ENCODE peak calls at places on chromosomes 16 and 17, in six cellular contexts. Y is activated CD4-positive, CD25-positive, alpha-beta regulatory T cell treated with anti-CD3 and anti-CD28 coated beads, Interleukin-2, amount 50 U/mL, for 72 hours; X is RWPE1; P is endodermal cell; M is T-helper 17 cell; A is effector CD4-positive, alpha-beta T cell. U is an unnamed sample.

GRCh38 chr16:19152042-19152441 is 16.0 kb upstream of the SYT17 start:
- DNase-seq in Y (no peak), X (no peak), P (no peak), M (no peak), A (no peak), U (no peak)

GRCh38 chr17:40564883-40565744 is at the start of gene CCR7:
- DNase-seq in Y (peak), X (no peak), P (peak), M (peak), A (peak), U (peak)

GRCh38 chr17:61065263-61065773 is 334.3 kb upstream of the TBX2 start:
- DNase-seq in Y (no peak), X (no peak), P (no peak), M (no peak), A (no peak), U (no peak)

GRCh38 chr17:69672924-69673323 is 258.4 kb downstream of the MAP2K6 start:
- DNase-seq in Y (no peak), X (no peak), P (no peak), M (no peak), A (no peak), U (no peak)

GRCh38 chr16:4696172-4696904 is 3.0 kb downstream of the NUDT16L1 start:
- DNase-seq in Y (no peak), X (no peak), P (peak), M (no peak), A (no peak), U (no peak)

GRCh38 chr16:85582177-85582888 is 30.8 kb upstream of the GSE1 start:
- DNase-seq in Y (no peak), X (no peak), P (no peak), M (no peak), A (no peak), U (no peak)

GRCh38 chr16:25041437-25041836 is 26.3 kb upstream of the ARHGAP17 start:
- DNase-seq in Y (no peak), X (no peak), P (no peak), M (no peak), A (no peak), U (no peak)

GRCh38 chr16:85549766-85550421 is 63.2 kb upstream of the GSE1 start:
- DNase-seq in Y (no peak), X (no peak), P (no peak), M (no peak), A (no peak), U (no peak)

GRCh38 chr16:14629612-14629918 is 495 bp downstream of the PARN start:
- DNase-seq in Y (no peak), X (peak), P (no peak), M (peak), A (peak), U (no peak)

GRCh38 chr17:21167303-21167702 is 40.5 kb downstream of the DHRS7B start:
- DNase-seq in Y (no peak), X (no peak), P (no peak), M (no peak), A (no peak), U (no peak)

GRCh38 chr17:7956208-7956965 is 24.4 kb downstream of the CNTROB start:
- DNase-seq in Y (no peak), X (no peak), P (peak), M (no peak), A (no peak), U (no peak)

GRCh38 chr16:57196753-57197152 is 10.6 kb downstream of the RSPRY1 start:
- DNase-seq in Y (no peak), X (no peak), P (no peak), M (no peak), A (no peak), U (no peak)

GRCh38 chr17:13351046-13351445 is 250.7 kb downstream of the HS3ST3A1 start:
- DNase-seq in Y (no peak), X (no peak), P (no peak), M (no peak), A (no peak), U (no peak)

GRCh38 chr17:48611213-48611612 is 396 bp upstream of the HOXB7 start:
- DNase-seq in Y (no peak), X (no peak), P (no peak), M (no peak), A (no peak), U (no peak)

GRCh38 chr16:81410643-81411235 is 33.9 kb upstream of the CMIP start:
- DNase-seq in Y (no peak), X (no peak), P (peak), M (no peak), A (no peak), U (no peak)

GRCh38 chr17:11780621-11781020 is 182.4 kb downstream of the DNAH9 start:
- DNase-seq in Y (no peak), X (no peak), P (no peak), M (no peak), A (no peak), U (no peak)

GRCh38 chr17:41367426-41368075 is 2.1 kb downstream of the KRT33B start:
- DNase-seq in Y (no peak), X (peak), P (peak), M (no peak), A (no peak), U (no peak)

GRCh38 chr16:57372372-57373116 is at the start of gene CX3CL1:
- DNase-seq in Y (no peak), X (no peak), P (peak), M (no peak), A (no peak), U (no peak)

GRCh38 chr17:42034059-42034458 is 14.2 kb downstream of the NKIRAS2 start:
- DNase-seq in Y (no peak), X (no peak), P (peak), M (no peak), A (no peak), U (no peak)

GRCh38 chr16:59432934-59433333 is 698.8 kb upstream of the GOT2 start:
- DNase-seq in Y (no peak), X (no peak), P (no peak), M (no peak), A (no peak), U (no peak)

GRCh38 chr17:37826497-37827115 is 81.7 kb upstream of the HNF1B start:
- DNase-seq in Y (no peak), X (no peak), P (peak), M (no peak), A (no peak), U (no peak)

GRCh38 chr17:52383493-52384100 is 225.1 kb upstream of the CA10 start:
- DNase-seq in Y (no peak), X (peak), P (peak), M (no peak), A (no peak), U (no peak)

GRCh38 chr17:67700720-67701119 is 17.0 kb upstream of the NOL11 start:
- DNase-seq in Y (no peak), X (no peak), P (no peak), M (no peak), A (no peak), U (no peak)

GRCh38 chr17:27241346-27241946 is 52.5 kb upstream of the WSB1 start:
- DNase-seq in Y (no peak), X (peak), P (peak), M (no peak), A (no peak), U (no peak)

GRCh38 chr16:47584464-47585225 is 123.5 kb downstream of the PHKB start:
- DNase-seq in Y (no peak), X (no peak), P (no peak), M (no peak), A (no peak), U (no peak)

GRCh38 chr17:20999044-20999573 is 43.7 kb downstream of the USP22 start:
- DNase-seq in Y (no peak), X (no peak), P (peak), M (peak), A (no peak), U (no peak)

GRCh38 chr16:4260360-4260759 is 12.5 kb downstream of the TFAP4 start:
- DNase-seq in Y (no peak), X (peak), P (no peak), M (no peak), A (no peak), U (no peak)

GRCh38 chr17:46983782-46984181 is 4.7 kb upstream of the RPRML start:
- DNase-seq in Y (no peak), X (no peak), P (peak), M (no peak), A (no peak), U (no peak)

GRCh38 chr17:68085751-68086445 is 50.4 kb downstream of the KPNA2 start:
- DNase-seq in Y (no peak), X (no peak), P (no peak), M (no peak), A (no peak), U (no peak)

GRCh38 chr16:57748596-57748995 is 13.0 kb downstream of the KATNB1 start:
- DNase-seq in Y (no peak), X (no peak), P (no peak), M (no peak), A (no peak), U (no peak)

GRCh38 chr17:60645918-60646523 is 31.6 kb upstream of the BCAS3 start:
- DNase-seq in Y (no peak), X (no peak), P (no peak), M (no peak), A (no peak), U (no peak)

GRCh38 chr17:35373984-35374765 is 754 bp upstream of the SLFN11 start:
- DNase-seq in Y (peak), X (peak), P (peak), M (peak), A (peak), U (peak)